ENCODE peak calls at places on chromosomes 11 and 22, in four cellular contexts. T is right lobe of liver, K is foreskin fibroblast, V is breast epithelium. W is an unnamed sample.

GRCh38 chr11:10909141-10909883 is 51.5 kb upstream of the ZBED5 start:
- DNase-seq in T (no peak), K (no peak), V (no peak), W (no peak)

GRCh38 chr11:62770778-62771143 is 435 bp upstream of the TAF6L start:
- DNase-seq in T (peak), K (no peak), V (no peak), W (no peak)

GRCh38 chr11:79122759-79123158 is 318.1 kb downstream of the TENM4 start:
- DNase-seq in T (no peak), K (no peak), V (no peak), W (no peak)

GRCh38 chr22:37599161-37599560 is 9.5 kb upstream of the GGA1 start:
- DNase-seq in T (no peak), K (no peak), V (no peak), W (no peak)

GRCh38 chr11:73274722-73275380 is 2.7 kb downstream of the P2RY6 start:
- DNase-seq in T (peak), K (no peak), V (no peak), W (no peak)

GRCh38 chr11:67646535-67647336 is 3.8 kb downstream of the ACY3 start:
- DNase-seq in T (no peak), K (no peak), V (no peak), W (no peak)

GRCh38 chr11:34203377-34203801 is 98.0 kb downstream of the NAT10 start:
- DNase-seq in T (no peak), K (no peak), V (no peak), W (no peak)

GRCh38 chr22:31556627-31557203 is 60.4 kb downstream of the SFI1 start:
- DNase-seq in T (no peak), K (peak), V (no peak), W (no peak)

GRCh38 chr11:74957937-74958629 is 9.0 kb downstream of the SPCS2 start:
- DNase-seq in T (no peak), K (no peak), V (no peak), W (no peak)

GRCh38 chr11:67523556-67524479 is 572 bp upstream of the CABP2 start:
- DNase-seq in T (no peak), K (no peak), V (no peak), W (no peak)

GRCh38 chr11:17003426-17003825 is 10.8 kb downstream of the PLEKHA7 start:
- DNase-seq in T (no peak), K (no peak), V (no peak), W (no peak)

GRCh38 chr11:61507012-61507768 is 1.4 kb upstream of the LRRC10B start:
- DNase-seq in T (no peak), K (no peak), V (no peak), W (no peak)

GRCh38 chr11:130318031-130318673 is 3.4 kb upstream of the ZBTB44 start:
- DNase-seq in T (no peak), K (no peak), V (no peak), W (peak)

GRCh38 chr11:96969251-96969650 is 579.4 kb downstream of the JRKL start:
- DNase-seq in T (no peak), K (no peak), V (no peak), W (no peak)

GRCh38 chr11:80165763-80166162 is 724.9 kb upstream of the TENM4 start:
- DNase-seq in T (no peak), K (no peak), V (no peak), W (no peak)

GRCh38 chr11:118180300-118180703 is 3.9 kb upstream of the SCN2B start:
- DNase-seq in T (peak), K (peak), V (no peak), W (peak)

GRCh38 chr11:61369372-61370348 is 7.5 kb downstream of the TMEM138 start:
- DNase-seq in T (peak), K (peak), V (no peak), W (no peak)

GRCh38 chr11:4154503-4154902 is 59.9 kb downstream of the RRM1 start:
- DNase-seq in T (no peak), K (no peak), V (no peak), W (no peak)

GRCh38 chr22:17012267-17012666 is 4.2 kb upstream of the GAB4 start:
- DNase-seq in T (no peak), K (no peak), V (no peak), W (no peak)

GRCh38 chr11:13229136-13229535 is 48.5 kb upstream of the BMAL1 start:
- DNase-seq in T (no peak), K (peak), V (no peak), W (no peak)

GRCh38 chr11:119470316-119471266 is 47.6 kb upstream of the THY1 start:
- DNase-seq in T (peak), K (peak), V (no peak), W (no peak)

GRCh38 chr11:118996926-118997626 is 862 bp upstream of the CENATAC start:
- DNase-seq in T (no peak), K (no peak), V (no peak), W (no peak)

GRCh38 chr11:115477410-115477809 is 26.8 kb downstream of the CADM1 start:
- DNase-seq in T (no peak), K (no peak), V (no peak), W (no peak)

GRCh38 chr11:115480611-115481010 is 23.6 kb downstream of the CADM1 start:
- DNase-seq in T (no peak), K (no peak), V (no peak), W (no peak)

GRCh38 chr11:115476463-115477286 is 27.5 kb downstream of the CADM1 start:
- DNase-seq in T (no peak), K (no peak), V (no peak), W (no peak)

GRCh38 chr11:115475564-115475963 is 28.7 kb downstream of the CADM1 start:
- DNase-seq in T (no peak), K (no peak), V (no peak), W (no peak)

GRCh38 chr11:115481528-115481927 is 22.7 kb downstream of the CADM1 start:
- DNase-seq in T (no peak), K (no peak), V (no peak), W (no peak)
- H3K4me3 ChIP-seq in T (no peak), K (no peak), V (no peak), W (no peak)

DNA sequence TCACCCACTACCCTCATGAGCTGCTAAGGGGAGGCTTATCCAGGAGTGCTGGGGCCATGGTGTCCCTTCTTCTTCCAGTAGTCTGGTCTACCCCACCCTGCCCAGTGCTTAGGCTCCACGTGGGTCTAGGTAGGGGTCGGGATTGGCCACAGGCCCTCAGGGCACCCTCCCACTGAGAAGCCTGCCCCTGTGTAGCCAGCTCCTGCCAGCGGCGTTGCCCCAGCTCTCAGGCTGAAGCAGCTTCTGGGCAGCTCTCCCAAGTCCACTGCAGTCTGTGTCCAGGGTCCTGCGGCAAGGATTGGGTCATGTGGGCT is 24.0 kb upstream of the RIC3 start:
- DNase-seq in T (no peak), K (no peak), V (no peak), W (no peak)
- TF ChIP-seq CTCF in T (no peak), K (no peak), V (no peak), W (no peak)

DNA sequence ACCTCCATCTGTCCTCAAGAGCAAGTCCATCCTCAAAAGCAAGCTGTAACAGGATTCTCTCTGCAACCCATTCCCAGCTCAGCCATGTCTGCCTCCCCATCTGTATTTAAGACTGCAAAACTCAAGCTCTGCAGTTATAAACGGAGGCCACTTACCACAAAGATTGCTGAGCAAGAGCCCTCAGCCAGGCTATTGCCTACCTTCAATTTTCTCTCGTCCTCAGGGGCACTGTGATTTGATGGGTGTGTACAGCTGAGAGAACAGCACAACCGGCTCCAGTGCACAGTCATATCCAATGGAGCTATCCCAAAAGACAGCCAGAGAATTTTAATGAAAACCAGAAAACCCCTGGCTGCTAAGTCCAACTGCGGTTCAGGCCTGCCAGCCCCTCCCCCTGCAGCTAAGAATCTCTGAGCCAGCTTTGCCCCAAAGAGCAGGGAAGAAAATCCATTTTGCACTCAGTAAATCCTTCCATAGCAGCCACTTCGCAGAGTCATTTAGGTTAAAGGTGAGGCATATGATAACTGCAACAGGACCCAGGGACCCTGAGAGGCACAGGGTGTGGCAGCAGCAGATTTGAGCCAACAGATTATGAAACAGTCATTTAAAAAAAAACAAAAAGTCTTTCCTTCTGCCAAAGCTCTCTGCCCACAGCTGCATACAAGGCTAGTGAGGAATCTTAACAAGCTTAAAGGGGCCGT is 37.6 kb downstream of the RAB30 start:
- DNase-seq in T (no peak), K (peak), V (no peak), W (peak)
- H3K4me3 ChIP-seq in T (no peak), K (peak), V (peak), W (no peak)

DNA sequence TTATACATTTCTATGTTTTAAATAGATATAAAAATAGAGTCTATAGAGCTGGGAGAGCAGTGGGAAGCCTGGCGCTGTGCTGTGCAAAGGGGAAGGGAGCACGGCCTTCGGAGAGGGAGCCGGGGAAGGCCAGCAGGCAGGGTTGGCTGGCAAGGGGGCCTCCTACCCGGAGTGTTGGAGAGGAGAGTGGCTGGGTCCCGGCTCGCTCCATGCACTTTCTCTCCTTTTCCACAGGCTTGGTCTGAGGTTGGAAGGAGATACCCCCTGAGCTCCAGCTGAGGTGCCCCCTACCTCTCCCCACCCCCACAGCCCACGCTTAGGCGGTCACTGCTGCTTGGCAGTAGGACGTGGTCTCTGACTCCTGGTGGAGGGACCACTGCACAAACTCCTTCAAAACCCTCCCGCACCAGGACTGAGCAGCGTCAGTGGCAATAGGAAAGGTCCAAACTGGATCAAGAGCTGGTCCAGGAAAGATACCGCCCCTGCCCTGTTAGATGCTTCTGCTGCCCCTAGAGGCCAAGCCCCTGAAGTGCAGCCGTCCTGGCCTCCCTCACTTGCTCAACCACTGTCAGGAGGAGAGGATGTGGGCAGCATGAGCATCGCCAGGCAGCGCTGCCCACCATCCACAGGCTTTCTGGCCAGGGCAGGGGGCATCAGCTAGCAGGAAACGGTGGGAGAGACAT is 52.9 kb downstream of the SYT13 start:
- DNase-seq in T (peak), K (peak), V (no peak), W (no peak)
- TF ChIP-seq CTCF in T (peak), K (peak), V (peak), W (peak)

GRCh38 chr22:42958937-42959336 is 56.0 kb downstream of the PACSIN2 start:
- DNase-seq in T (peak), K (no peak), V (no peak), W (no peak)

GRCh38 chr22:42957544-42957943 is 57.4 kb downstream of the PACSIN2 start:
- DNase-seq in T (peak), K (no peak), V (no peak), W (no peak)

GRCh38 chr22:42960146-42960509 is 54.8 kb downstream of the PACSIN2 start:
- DNase-seq in T (peak), K (no peak), V (no peak), W (no peak)

GRCh38 chr22:42957958-42958357 is 57.0 kb downstream of the PACSIN2 start:
- DNase-seq in T (peak), K (no peak), V (no peak), W (no peak)

DNA sequence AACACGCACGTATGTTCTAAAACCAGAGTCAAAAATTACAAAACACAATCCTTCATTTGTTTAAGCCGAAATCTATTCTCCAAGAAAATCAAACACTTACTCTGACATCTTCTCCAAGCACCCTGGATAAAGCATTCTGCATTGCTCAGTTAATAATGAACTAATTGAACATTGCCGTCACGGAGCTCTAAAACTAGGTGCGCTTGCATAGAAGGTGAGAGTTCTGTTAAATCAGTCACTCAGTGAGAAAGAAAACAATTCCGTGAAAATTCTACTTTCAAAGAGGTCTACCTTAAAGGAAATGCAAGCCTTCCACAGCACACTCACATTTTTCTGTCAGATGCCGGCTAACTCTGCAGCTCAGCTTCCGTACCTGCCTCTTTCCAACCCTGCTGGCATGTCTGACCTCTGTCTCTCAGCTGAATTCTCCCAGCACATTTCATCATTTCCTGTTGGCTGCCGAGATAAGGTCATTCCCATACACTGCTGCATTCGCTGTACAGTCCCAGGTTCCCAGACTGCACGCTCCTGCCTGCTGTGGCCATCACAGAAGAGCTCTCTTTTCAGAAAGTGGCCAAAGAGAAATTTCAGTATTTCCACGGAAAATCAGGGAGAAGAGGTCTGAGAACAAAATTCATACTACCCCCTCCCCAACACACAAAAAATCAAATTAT is 55.3 kb downstream of the PACSIN2 start:
- DNase-seq in T (peak), K (no peak), V (no peak), W (peak)
- H3K4me3 ChIP-seq in T (peak), K (no peak), V (peak), W (peak)

GRCh38 chr22:19912236-19912999 is 29.2 kb upstream of the COMT start:
- DNase-seq in T (no peak), K (no peak), V (no peak), W (no peak)
- TF ChIP-seq CTCF in T (no peak), K (no peak), V (no peak), W (peak)

DNA sequence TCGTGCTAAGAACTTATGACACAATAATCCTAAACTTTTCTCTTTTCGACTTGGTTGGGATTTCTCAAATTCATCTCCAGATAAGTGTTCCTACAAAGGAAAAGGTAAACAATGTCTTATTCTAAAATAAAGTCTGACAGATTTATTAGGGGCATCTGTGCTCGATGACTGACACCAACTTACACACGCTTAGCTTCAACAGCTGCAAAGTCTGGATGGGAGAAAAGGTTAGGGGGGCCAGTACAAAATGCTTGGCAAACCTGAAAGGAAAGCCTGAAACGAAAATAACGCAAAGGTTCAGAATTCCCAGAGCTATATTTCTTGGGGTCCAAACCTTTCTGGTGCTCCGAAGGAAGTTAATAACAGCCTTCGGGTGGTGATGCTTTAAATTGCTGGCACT is 3.4 kb downstream of the E2F8 start:
- DNase-seq in T (no peak), K (no peak), V (no peak), W (no peak)
- H3K4me3 ChIP-seq in T (no peak), K (no peak), V (no peak), W (no peak)

GRCh38 chr22:25900880-25901279 is 158.9 kb downstream of the MYO18B start:
- DNase-seq in T (no peak), K (no peak), V (no peak), W (no peak)

GRCh38 chr22:25900390-25900789 is 158.4 kb downstream of the MYO18B start:
- DNase-seq in T (no peak), K (no peak), V (no peak), W (no peak)

GRCh38 chr22:25899566-25899965 is 157.6 kb downstream of the MYO18B start:
- DNase-seq in T (no peak), K (no peak), V (no peak), W (no peak)

GRCh38 chr22:25902402-25902801 is 160.4 kb downstream of the MYO18B start:
- DNase-seq in T (no peak), K (no peak), V (no peak), W (no peak)

GRCh38 chr22:25903294-25903693 is 161.3 kb downstream of the MYO18B start:
- DNase-seq in T (no peak), K (no peak), V (no peak), W (no peak)
- TF ChIP-seq CTCF in T (no peak), K (no peak), V (no peak), W (no peak)